ENCODE peak calls at places on chromosome 10, in six cellular contexts. J, Y, B, W, P and O are unnamed samples.

GRCh38 chr10:116629340-116629739 is 8.6 kb downstream of the PNLIPRP2 start:
- DNase-seq in J (no peak), Y (no peak), B (no peak), W (no peak), P (no peak), O (no peak)

GRCh38 chr10:50275650-50276235 is 24.4 kb upstream of the ASAH2 start:
- DNase-seq in J (peak; percentile 11), Y (peak; percentile 51), B (no peak), W (no peak), P (peak; percentile 31), O (no peak)

GRCh38 chr10:72186633-72187330 is 29.0 kb upstream of the ANAPC16 start:
- DNase-seq in J (no peak), Y (no peak), B (no peak), W (peak; percentile 7), P (peak; percentile 97), O (no peak)

GRCh38 chr10:117541405-117541908 is 1.1 kb upstream of the EMX2 start:
- DNase-seq in J (no peak), Y (no peak), B (no peak), W (peak; percentile 8), P (peak; percentile 70), O (no peak)

GRCh38 chr10:116748471-116748870 is 6.1 kb upstream of the HSPA12A start:
- DNase-seq in J (no peak), Y (no peak), B (no peak), W (no peak), P (no peak), O (no peak)

GRCh38 chr10:124740374-124741280 is 3.6 kb downstream of the FAM53B start:
- DNase-seq in J (peak; percentile 64), Y (peak; percentile 84), B (no peak), W (peak; percentile 44), P (peak; percentile 65), O (no peak)

GRCh38 chr10:60717852-60718251 is 60.4 kb upstream of the CDK1 start:
- DNase-seq in J (no peak), Y (no peak), B (no peak), W (no peak), P (no peak), O (no peak)

GRCh38 chr10:4279649-4280048 is 494.6 kb upstream of the KLF6 start:
- DNase-seq in J (no peak), Y (no peak), B (no peak), W (no peak), P (no peak), O (no peak)

GRCh38 chr10:98217793-98218192 is 50.2 kb downstream of the LOXL4 start:
- DNase-seq in J (no peak), Y (peak; percentile 38), B (no peak), W (no peak), P (peak; percentile 3), O (no peak)

GRCh38 chr10:117699436-117700075 is 157.0 kb downstream of the EMX2 start:
- DNase-seq in J (no peak), Y (peak; percentile 7), B (no peak), W (no peak), P (no peak), O (no peak)

GRCh38 chr10:72081772-72082590 is 6.4 kb downstream of the SPOCK2 start:
- DNase-seq in J (peak; percentile 87), Y (no peak), B (no peak), W (no peak), P (no peak), O (no peak)